ENCODE peak calls at places on chromosomes 1 and 21, in nine cellular contexts. D is ELR; G is RPMI7951; E is aorta; V is activated CD8-positive, alpha-beta T cell treated with anti-CD3 and anti-CD28 coated beads for 36 hours; Y is thoracic aorta; N is NCI-H1092 treated with DMSO at 0.1 percent for 48 hours; X is cardiac fibroblast; O is T-helper 9 cell. T is an unnamed sample.

GRCh38 chr1:205547932-205548827 is 43.7 kb downstream of the CDK18 start:
- DNase-seq in D (peak), G (no peak), E (no peak), V (no peak), Y (no peak), N (no peak), X (no peak), O (no peak), T (no peak)

GRCh38 chr1:83692524-83693336 is 306.2 kb downstream of the TTLL7 start:
- DNase-seq in D (peak), G (no peak), E (no peak), V (peak), Y (no peak), N (peak), X (peak), O (no peak), T (no peak)

GRCh38 chr1:211495584-211495983 is 3.6 kb upstream of the RD3 start:
- DNase-seq in D (no peak), G (no peak), E (peak), V (no peak), Y (no peak), N (no peak), X (no peak), O (no peak), T (no peak)

GRCh38 chr1:224769987-224770693 is 154.0 kb downstream of the CNIH3 start:
- DNase-seq in D (peak), G (peak), E (no peak), V (no peak), Y (no peak), N (no peak), X (peak), O (no peak), T (peak)

GRCh38 chr21:32977216-32977615 is 48.5 kb upstream of the OLIG2 start:
- DNase-seq in D (no peak), G (no peak), E (no peak), V (no peak), Y (no peak), N (no peak), X (no peak), O (no peak), T (no peak)

GRCh38 chr1:202107321-202107761 is 15.4 kb upstream of the GPR37L1 start:
- DNase-seq in D (no peak), G (no peak), E (no peak), V (no peak), Y (no peak), N (peak), X (no peak), O (no peak), T (no peak)

GRCh38 chr1:22255341-22256212 is 112.7 kb upstream of the WNT4 start:
- DNase-seq in D (no peak), G (no peak), E (no peak), V (no peak), Y (no peak), N (no peak), X (no peak), O (no peak), T (peak)

GRCh38 chr1:225919906-225920305 is 4.1 kb downstream of the PYCR2 start:
- DNase-seq in D (peak), G (peak), E (peak), V (no peak), Y (no peak), N (no peak), X (peak), O (no peak), T (peak)

GRCh38 chr1:62407398-62408009 is 29.3 kb upstream of the USP1 start:
- DNase-seq in D (peak), G (peak), E (no peak), V (peak), Y (no peak), N (peak), X (peak), O (no peak), T (peak)

GRCh38 chr1:173406783-173407230 is 70.3 kb upstream of the PRDX6 start:
- DNase-seq in D (no peak), G (no peak), E (no peak), V (no peak), Y (no peak), N (no peak), X (no peak), O (no peak), T (no peak)

GRCh38 chr1:20266642-20267041 is 24.0 kb upstream of the VWA5B1 start:
- DNase-seq in D (no peak), G (no peak), E (no peak), V (no peak), Y (no peak), N (no peak), X (no peak), O (no peak), T (no peak)

GRCh38 chr1:154154534-154155181 is at the start of gene NUP210L:
- DNase-seq in D (no peak), G (no peak), E (peak), V (no peak), Y (peak), N (no peak), X (peak), O (no peak), T (no peak)

GRCh38 chr21:36713746-36714145 is 14.8 kb downstream of the SIM2 start:
- DNase-seq in D (no peak), G (no peak), E (no peak), V (no peak), Y (no peak), N (no peak), X (no peak), O (no peak), T (no peak)

GRCh38 chr1:203166192-203166940 is 9.3 kb downstream of the MYBPH start:
- DNase-seq in D (peak), G (no peak), E (no peak), V (peak), Y (no peak), N (no peak), X (no peak), O (no peak), T (no peak)

GRCh38 chr1:220828211-220828553 is 41.5 kb downstream of the MTARC1 start:
- DNase-seq in D (no peak), G (no peak), E (no peak), V (no peak), Y (no peak), N (no peak), X (no peak), O (no peak), T (no peak)

GRCh38 chr1:42340093-42340492 is 5.1 kb upstream of the FOXJ3 start:
- DNase-seq in D (peak), G (peak), E (no peak), V (no peak), Y (no peak), N (peak), X (no peak), O (no peak), T (no peak)

GRCh38 chr1:159746676-159747075 is 32.3 kb upstream of the CRP start:
- DNase-seq in D (no peak), G (no peak), E (no peak), V (no peak), Y (no peak), N (no peak), X (peak), O (no peak), T (peak)

GRCh38 chr1:145872421-145872891 is 13.2 kb downstream of the ANKRD35 start:
- DNase-seq in D (peak), G (no peak), E (peak), V (no peak), Y (no peak), N (no peak), X (peak), O (no peak), T (peak)

GRCh38 chr1:1019122-1019999 is 559 bp upstream of the AGRN start:
- DNase-seq in D (peak), G (peak), E (peak), V (peak), Y (no peak), N (no peak), X (peak), O (peak), T (peak)

GRCh38 chr1:48109390-48110009 is 112.3 kb upstream of the TRABD2B start:
- DNase-seq in D (peak), G (peak), E (no peak), V (no peak), Y (no peak), N (peak), X (peak), O (no peak), T (peak)

GRCh38 chr21:40685121-40685630 is 161.8 kb downstream of the DSCAM start:
- DNase-seq in D (peak), G (no peak), E (no peak), V (no peak), Y (no peak), N (peak), X (no peak), O (no peak), T (no peak)

GRCh38 chr1:7384121-7384520 is 387.0 kb upstream of the VAMP3 start:
- DNase-seq in D (no peak), G (no peak), E (peak), V (no peak), Y (no peak), N (peak), X (no peak), O (no peak), T (no peak)